ENCODE peak calls at places on chromosomes 3 and 15, in nine cellular contexts. R is amygdala; S is anterior cingulate cortex; J is body of pancreas; D is mesendoderm; I is CD4-positive, alpha-beta memory T cell; X is stimulated activated CD4-positive, alpha-beta T cell treated with anti-CD3 and anti-CD28 coated beads, TNF-alpha, amount 100 ng/mL, for 4 hours; T is T-helper 2 cell; W is GM13976. H is an unnamed sample.

GRCh38 chr3:127846576-127846975 is 24.3 kb upstream of the MGLL start:
- DNase-seq in R (no peak), S (no peak), J (no peak), D (no peak), I (no peak), X (no peak), T (no peak), W (no peak), H (no peak)

GRCh38 chr3:180420016-180420415 is 181.9 kb upstream of the TTC14 start:
- DNase-seq in R (no peak), S (no peak), J (no peak), D (no peak), I (no peak), X (no peak), T (no peak), W (no peak), H (no peak)

GRCh38 chr15:70023769-70024491 is 73.8 kb downstream of the TLE3 start:
- DNase-seq in R (no peak), S (no peak), J (peak), D (no peak), I (no peak), X (no peak), T (no peak), W (no peak), H (peak)

GRCh38 chr3:25536668-25537331 is 108.7 kb downstream of the RARB start:
- DNase-seq in R (no peak), S (no peak), J (no peak), D (no peak), I (no peak), X (no peak), T (no peak), W (no peak), H (no peak)

GRCh38 chr3:17967111-17967510 is 224.7 kb upstream of the TBC1D5 start:
- DNase-seq in R (peak), S (peak), J (no peak), D (no peak), I (no peak), X (no peak), T (no peak), W (no peak), H (no peak)

GRCh38 chr15:93835378-93835777 is 396.0 kb upstream of the MCTP2 start:
- DNase-seq in R (no peak), S (no peak), J (no peak), D (no peak), I (no peak), X (no peak), T (no peak), W (no peak), H (no peak)

GRCh38 chr15:41925209-41925608 is 31.4 kb upstream of the SPTBN5 start:
- DNase-seq in R (no peak), S (no peak), J (no peak), D (no peak), I (no peak), X (no peak), T (no peak), W (no peak), H (no peak)

GRCh38 chr15:25659251-25659650 is 203.9 kb downstream of the ATP10A start:
- DNase-seq in R (no peak), S (no peak), J (no peak), D (no peak), I (no peak), X (no peak), T (no peak), W (no peak), H (no peak)

GRCh38 chr3:133699467-133699866 is 37.7 kb upstream of the TOPBP1 start:
- DNase-seq in R (no peak), S (no peak), J (no peak), D (no peak), I (no peak), X (no peak), T (no peak), W (no peak), H (no peak)

GRCh38 chr3:73504255-73504654 is 120.5 kb downstream of the PDZRN3 start:
- DNase-seq in R (no peak), S (no peak), J (no peak), D (no peak), I (no peak), X (no peak), T (no peak), W (no peak), H (no peak)

GRCh38 chr15:25891108-25891507 is 28.0 kb upstream of the ATP10A start:
- DNase-seq in R (no peak), S (no peak), J (no peak), D (no peak), I (no peak), X (no peak), T (no peak), W (no peak), H (no peak)

GRCh38 chr3:138078901-138079344 is 36.5 kb downstream of the DZIP1L start:
- DNase-seq in R (no peak), S (no peak), J (no peak), D (peak), I (no peak), X (no peak), T (no peak), W (no peak), H (no peak)

GRCh38 chr3:154018100-154018696 is 103.0 kb upstream of the ARHGEF26 start:
- DNase-seq in R (no peak), S (no peak), J (no peak), D (peak), I (peak), X (no peak), T (peak), W (peak), H (peak)

GRCh38 chr3:4097801-4098200 is 205.4 kb upstream of the SETMAR start:
- DNase-seq in R (no peak), S (no peak), J (no peak), D (no peak), I (no peak), X (no peak), T (no peak), W (no peak), H (no peak)

GRCh38 chr15:89003865-89004725 is 84.2 kb upstream of the ABHD2 start:
- DNase-seq in R (no peak), S (no peak), J (no peak), D (peak), I (no peak), X (no peak), T (no peak), W (peak), H (peak)

GRCh38 chr3:42905740-42906084 is 230 bp upstream of the ZNF662 start:
- DNase-seq in R (no peak), S (no peak), J (no peak), D (no peak), I (no peak), X (no peak), T (no peak), W (no peak), H (no peak)

GRCh38 chr15:78211189-78211921 is 23.0 kb downstream of the ACSBG1 start:
- DNase-seq in R (no peak), S (no peak), J (no peak), D (no peak), I (no peak), X (no peak), T (no peak), W (no peak), H (peak)

GRCh38 chr15:59313703-59314332 is 58.9 kb downstream of the MYO1E start:
- DNase-seq in R (no peak), S (no peak), J (peak), D (no peak), I (no peak), X (no peak), T (no peak), W (peak), H (peak)

GRCh38 chr3:63364909-63365308 is 86.8 kb downstream of the SYNPR start:
- DNase-seq in R (no peak), S (no peak), J (no peak), D (peak), I (no peak), X (no peak), T (no peak), W (no peak), H (peak)

GRCh38 chr3:63973406-63973805 is 49.9 kb downstream of the PSMD6 start:
- DNase-seq in R (no peak), S (no peak), J (peak), D (no peak), I (no peak), X (no peak), T (no peak), W (no peak), H (no peak)

GRCh38 chr15:62503451-62503850 is 338.4 kb upstream of the C2CD4B start:
- DNase-seq in R (no peak), S (peak), J (peak), D (no peak), I (no peak), X (no peak), T (no peak), W (no peak), H (no peak)

GRCh38 chr3:94303897-94304296 is 241.0 kb downstream of the NSUN3 start:
- DNase-seq in R (no peak), S (no peak), J (peak), D (peak), I (no peak), X (no peak), T (no peak), W (no peak), H (no peak)

GRCh38 chr15:95522533-95522932 is 808.0 kb upstream of the NR2F2 start:
- DNase-seq in R (no peak), S (no peak), J (no peak), D (no peak), I (no peak), X (no peak), T (no peak), W (no peak), H (no peak)

GRCh38 chr3:73848173-73848751 is 223.5 kb upstream of the PDZRN3 start:
- DNase-seq in R (no peak), S (no peak), J (no peak), D (peak), I (no peak), X (no peak), T (no peak), W (no peak), H (no peak)

GRCh38 chr15:43516185-43516584 is 1.2 kb upstream of the MAP1A start:
- DNase-seq in R (no peak), S (no peak), J (no peak), D (peak), I (no peak), X (no peak), T (no peak), W (no peak), H (no peak)

GRCh38 chr15:88127477-88127799 is 129.1 kb downstream of the NTRK3 start:
- DNase-seq in R (no peak), S (no peak), J (no peak), D (no peak), I (no peak), X (no peak), T (no peak), W (no peak), H (no peak)